ENCODE peak calls at places on chromosomes 7 and 10, in four cellular contexts. A, E, Z and B are unnamed samples.

GRCh38 chr10:119362122-119362521 is 154.8 kb downstream of the GRK5 start:
- DNase-seq in A (no peak), E (no peak), Z (no peak), B (no peak)

GRCh38 chr7:1632916-1633785 is 36.9 kb upstream of the ELFN1 start:
- DNase-seq in Z (no peak), A (no peak), E (no peak), B (no peak)

GRCh38 chr7:142808802-142809583 is 38.2 kb downstream of the PRSS2 start:
- DNase-seq in A (peak), Z (peak), E (peak), B (no peak)

GRCh38 chr7:149883452-149883861 is 9.7 kb downstream of the ATP6V0E2 start:
- DNase-seq in Z (peak), E (peak), A (peak), B (no peak)

GRCh38 chr10:23172846-23173548 is 19.1 kb upstream of the PTF1A start:
- DNase-seq in Z (no peak), A (no peak), E (no peak), B (no peak)

GRCh38 chr10:15369642-15370211 is 1.4 kb downstream of the FAM171A1 start:
- DNase-seq in E (no peak), A (no peak), Z (peak), B (no peak)

GRCh38 chr7:99500637-99501009 is 542 bp upstream of the ZNF394 start:
- DNase-seq in Z (no peak), A (no peak), E (no peak), B (no peak)

GRCh38 chr7:48421357-48421756 is 250.1 kb downstream of the ABCA13 start:
- DNase-seq in E (peak), A (no peak), Z (no peak), B (no peak)

GRCh38 chr7:124152859-124153692 is 120.2 kb upstream of the TMEM229A start:
- DNase-seq in Z (peak), A (no peak), E (peak), B (no peak)

GRCh38 chr10:60003709-60004191 is 97.4 kb upstream of the CCDC6 start:
- DNase-seq in A (no peak), Z (no peak), E (no peak), B (no peak)

GRCh38 chr10:4981722-4982471 is 18.7 kb downstream of the AKR1C1 start:
- DNase-seq in A (peak), Z (peak), E (peak), B (no peak)

GRCh38 chr10:32332299-32332750 is 14.6 kb downstream of the EPC1 start:
- DNase-seq in A (no peak), E (peak), Z (no peak), B (no peak)

GRCh38 chr7:151460474-151460855 is 20.5 kb upstream of the CRYGN start:
- DNase-seq in E (no peak), Z (peak), A (no peak), B (no peak)

GRCh38 chr10:118723467-118723866 is 31.3 kb downstream of the CACUL1 start:
- DNase-seq in Z (peak), A (no peak), E (peak), B (no peak)

GRCh38 chr7:1210321-1210978 is 22.2 kb upstream of the UNCX start:
- DNase-seq in A (no peak), E (no peak), Z (no peak), B (no peak)

GRCh38 chr7:6600093-6600492 is 10.3 kb downstream of the INTS15 start:
- DNase-seq in A (no peak), Z (no peak), E (no peak), B (no peak)

GRCh38 chr7:7768977-7769376 is 50.6 kb upstream of the RPA3 start:
- DNase-seq in E (no peak), A (no peak), Z (no peak), B (no peak)

GRCh38 chr7:148819697-148820332 is 64.3 kb downstream of the EZH2 start:
- DNase-seq in A (no peak), Z (peak), E (peak), B (no peak)

GRCh38 chr7:115634633-115635032 is 395.9 kb downstream of the TFEC start:
- DNase-seq in Z (peak), A (no peak), E (no peak), B (no peak)

GRCh38 chr7:81484266-81484665 is 285.6 kb downstream of the HGF start:
- DNase-seq in Z (peak), A (no peak), E (peak), B (no peak)

GRCh38 chr7:7920056-7920455 is 48.5 kb upstream of the GLCCI1 start:
- DNase-seq in A (no peak), E (no peak), Z (no peak), B (no peak)

GRCh38 chr10:10914129-10914528 is 103.5 kb upstream of the CELF2 start:
- DNase-seq in Z (no peak), A (no peak), E (no peak), B (no peak)

GRCh38 chr10:24418532-24418931 is 209.6 kb downstream of the KIAA1217 start:
- DNase-seq in A (no peak), E (no peak), Z (peak), B (no peak)

GRCh38 chr10:58081353-58081752 is 186.3 kb downstream of the IPMK start:
- DNase-seq in E (no peak), Z (no peak), A (no peak), B (no peak)

GRCh38 chr10:127207081-127207480 is 10.7 kb upstream of the INSYN2A start:
- DNase-seq in Z (peak), E (no peak), A (no peak), B (no peak)

GRCh38 chr7:13794581-13794980 is 194.9 kb downstream of the ETV1 start:
- DNase-seq in Z (peak), A (no peak), E (no peak), B (no peak)

GRCh38 chr10:84540617-84541288 is 212.4 kb downstream of the CCSER2 start:
- DNase-seq in E (peak), A (peak), Z (peak), B (no peak)

GRCh38 chr7:92699560-92699959 is 109.4 kb upstream of the FAM133B start:
- DNase-seq in A (no peak), Z (peak), E (peak), B (no peak)

GRCh38 chr10:13956826-13957225 is 370.1 kb downstream of the PRPF18 start:
- DNase-seq in Z (peak), A (no peak), E (peak), B (no peak)

GRCh38 chr10:132697568-132698200 is 88.3 kb downstream of the NKX6-2 start:
- DNase-seq in Z (no peak), A (no peak), E (peak), B (no peak)

GRCh38 chr10:131514454-131514853 is 202.9 kb upstream of the TCERG1L start:
- DNase-seq in A (peak), E (no peak), Z (peak), B (no peak)

GRCh38 chr10:33459597-33459996 is 125.1 kb upstream of the NRP1 start:
- DNase-seq in A (no peak), Z (peak), E (peak), B (no peak)

GRCh38 chr7:128168667-128169210 is 72.3 kb upstream of the LEP start:
- DNase-seq in E (no peak), Z (peak), A (peak), B (no peak)

GRCh38 chr10:89414879-89415821 is 782 bp downstream of the IFIT5 start:
- DNase-seq in Z (peak), E (peak), A (no peak), B (no peak)

GRCh38 chr10:14466256-14466655 is 135.5 kb upstream of the FRMD4A start:
- DNase-seq in Z (peak), E (peak), A (no peak), B (no peak)

GRCh38 chr7:66693331-66693730 is 47.2 kb upstream of the RABGEF1 start:
- DNase-seq in E (no peak), Z (no peak), A (no peak), B (no peak)

GRCh38 chr7:135353832-135354231 is 120.2 kb downstream of the STRA8 start:
- DNase-seq in E (no peak), A (no peak), Z (peak), B (no peak)

GRCh38 chr7:135352285-135352684 is 118.6 kb downstream of the STRA8 start:
- DNase-seq in A (no peak), E (no peak), Z (no peak), B (no peak)

GRCh38 chr7:135355377-135356048 is 121.9 kb downstream of the STRA8 start:
- DNase-seq in Z (no peak), E (no peak), A (no peak), B (no peak)

GRCh38 chr7:135349746-135350145 is 116.1 kb downstream of the STRA8 start:
- DNase-seq in A (no peak), E (peak), Z (peak), B (no peak)
- H3K4me3 ChIP-seq in A (no peak), E (no peak), Z (no peak), B (no peak)

GRCh38 chr10:129787557-129787956 is 176.5 kb downstream of the EBF3 start:
- DNase-seq in A (no peak), E (no peak), Z (no peak), B (no peak)
- H3K9ac ChIP-seq in A (no peak), E (no peak), Z (no peak), B (no peak)

GRCh38 chr7:108007762-108008161 is 4.8 kb upstream of the LAMB1 start:
- DNase-seq in E (no peak), A (no peak), Z (no peak), B (no peak)

GRCh38 chr7:108010377-108010776 is 7.4 kb upstream of the LAMB1 start:
- DNase-seq in A (no peak), E (no peak), Z (no peak), B (no peak)

GRCh38 chr7:108007280-108007679 is 4.3 kb upstream of the LAMB1 start:
- DNase-seq in E (no peak), Z (no peak), A (no peak), B (no peak)

GRCh38 chr7:108009873-108010272 is 6.9 kb upstream of the LAMB1 start:
- DNase-seq in E (no peak), Z (no peak), A (no peak), B (no peak)

DNA sequence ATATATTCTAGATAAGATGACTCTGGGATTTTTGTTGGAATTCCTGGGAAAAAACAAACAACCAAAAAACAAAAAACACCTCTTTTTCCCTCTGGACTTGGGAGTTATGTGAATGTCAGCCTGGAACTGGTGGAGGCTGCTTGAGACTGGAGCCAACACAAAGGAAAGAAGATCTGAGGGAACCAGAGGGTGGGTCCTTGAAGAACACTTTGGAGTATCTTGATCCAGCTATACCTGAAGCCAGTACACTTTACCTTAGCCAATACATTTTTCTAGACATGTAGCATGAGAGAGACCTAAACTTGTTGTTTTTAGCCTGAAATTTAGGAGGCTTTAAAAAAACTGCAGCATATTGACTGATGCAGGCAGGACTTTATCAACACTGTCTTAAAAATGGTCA is 5.9 kb upstream of the LAMB1 start:
- DNase-seq in A (no peak), E (no peak), Z (no peak), B (no peak)
- H3K4me3 ChIP-seq in A (no peak), E (no peak), Z (no peak), B (no peak)

DNA sequence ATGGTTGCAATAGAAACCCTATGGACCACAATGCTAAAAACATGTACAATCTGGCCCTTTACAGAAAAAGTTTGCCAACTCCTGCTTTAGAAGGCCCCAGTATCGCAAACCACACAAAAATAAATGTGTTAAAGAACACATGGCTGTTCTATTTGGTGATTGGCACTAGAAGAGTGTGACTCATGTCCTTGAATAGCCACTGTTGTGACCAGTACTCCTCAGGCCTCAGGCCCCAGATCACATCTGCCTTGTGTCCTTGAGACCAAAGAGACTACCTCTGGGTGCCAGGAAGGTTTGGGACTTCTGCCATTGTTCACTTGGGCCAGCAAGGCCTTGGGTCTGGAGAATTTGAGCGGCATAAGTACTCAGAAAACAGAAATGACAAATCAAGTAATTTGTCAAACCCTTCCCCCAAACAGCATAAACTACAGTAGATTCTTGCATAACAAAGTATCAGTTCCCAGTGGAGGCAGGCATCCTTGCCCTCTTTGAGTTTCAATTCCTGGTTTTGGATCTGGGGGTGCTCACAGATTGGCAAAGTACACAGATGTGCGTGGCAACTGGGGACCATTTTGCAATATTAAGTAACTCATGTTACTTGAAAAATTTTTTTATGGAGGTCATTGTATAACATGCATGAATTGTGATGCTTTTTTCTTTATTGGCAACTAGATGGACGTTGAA is 50.2 kb downstream of the MTURN start:
- DNase-seq in E (no peak), Z (no peak), A (no peak), B (no peak)
- H3K9ac ChIP-seq in E (no peak), Z (no peak), A (no peak), B (no peak)

GRCh38 chr10:69367469-69367868 is 49.2 kb downstream of the TACR2 start:
- DNase-seq in Z (no peak), E (no peak), A (no peak), B (no peak)
- H3K4me3 ChIP-seq in Z (no peak), E (no peak), A (no peak), B (no peak)

GRCh38 chr10:126073606-126074005 is 177.2 kb downstream of the FANK1 start:
- DNase-seq in A (no peak), E (peak), Z (peak), B (no peak)

GRCh38 chr10:126070815-126071214 is 174.5 kb downstream of the FANK1 start:
- DNase-seq in A (no peak), Z (no peak), E (no peak), B (no peak)

GRCh38 chr10:126080303-126080825 is 184.0 kb downstream of the FANK1 start:
- DNase-seq in A (no peak), Z (no peak), E (no peak), B (no peak)

GRCh38 chr10:126080879-126081331 is 184.5 kb downstream of the FANK1 start:
- DNase-seq in A (no peak), Z (peak), E (peak), B (no peak)

DNA sequence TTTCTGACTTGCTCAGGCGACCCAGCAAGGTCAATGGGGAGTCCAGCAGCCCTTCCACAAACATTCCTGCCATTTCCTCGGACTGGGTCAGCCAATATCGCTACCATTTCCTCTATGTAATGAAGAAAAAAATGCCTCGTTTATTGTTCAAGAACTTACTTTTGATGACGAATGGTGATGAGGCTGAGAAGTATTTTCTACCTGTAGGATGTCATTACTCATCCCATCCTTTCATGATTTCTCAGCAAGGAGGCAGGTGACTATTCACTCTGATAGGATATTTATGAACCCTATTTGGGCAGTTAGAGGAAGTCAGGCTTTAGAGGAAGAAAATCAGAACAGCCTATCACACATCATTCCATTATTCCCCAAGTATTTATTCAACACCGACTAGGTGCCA is 178.6 kb downstream of the FANK1 start:
- DNase-seq in A (no peak), Z (no peak), E (no peak), B (no peak)
- H3K9ac ChIP-seq in A (no peak), Z (no peak), E (no peak), B (no peak)

GRCh38 chr10:115173915-115174443 is 80.8 kb downstream of the ATRNL1 start:
- DNase-seq in Z (no peak), E (no peak), A (no peak), B (no peak)
- H3K4me3 ChIP-seq in Z (no peak), E (no peak), A (no peak), B (no peak)

GRCh38 chr7:27182285-27182827 is 2.7 kb downstream of the HOXA11 start:
- DNase-seq in A (no peak), Z (no peak), E (no peak), B (no peak)

GRCh38 chr7:27182861-27183681 is 2.0 kb downstream of the HOXA11 start:
- DNase-seq in E (no peak), A (no peak), Z (peak), B (no peak)

GRCh38 chr7:27185013-27185707 is at the start of gene HOXA11:
- DNase-seq in Z (peak), E (peak), A (no peak), B (no peak)

GRCh38 chr7:27184342-27185012 is 555 bp downstream of the HOXA11 start:
- DNase-seq in E (peak), Z (peak), A (no peak), B (no peak)

DNA sequence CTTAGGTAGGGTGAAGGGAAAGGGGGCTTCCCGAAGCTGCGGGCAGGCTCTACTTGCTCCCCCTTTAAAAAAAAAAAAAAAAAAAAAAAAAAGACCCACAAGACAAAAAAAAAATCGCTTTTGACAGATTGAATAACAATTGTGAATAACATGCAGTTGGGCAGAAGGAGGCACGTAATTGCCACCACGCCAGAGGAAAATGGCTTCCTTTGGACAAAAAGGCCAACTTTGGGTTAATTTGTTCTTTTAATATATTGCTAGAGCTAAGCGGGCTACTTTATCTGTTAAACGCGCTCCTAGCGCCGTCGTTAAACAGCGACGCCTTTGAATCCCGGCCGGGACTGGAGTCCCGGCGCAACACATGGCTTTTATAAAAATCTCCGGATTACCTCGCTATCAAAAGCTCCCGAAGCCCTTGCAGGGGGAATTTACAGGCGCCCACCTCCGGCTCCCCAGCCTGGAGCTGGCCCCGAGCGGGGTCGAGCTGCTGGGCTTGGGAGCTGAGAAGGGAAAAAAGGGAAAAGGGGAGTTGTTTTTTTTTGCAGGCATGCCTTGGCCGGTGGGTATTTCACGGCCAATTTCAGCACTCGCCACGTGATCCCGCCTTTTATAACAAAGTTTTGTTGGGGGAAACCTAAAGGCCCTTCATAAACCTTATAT is 1.2 kb downstream of the HOXA11 start:
- DNase-seq in Z (peak), A (no peak), E (no peak), B (no peak)
- H3K9ac ChIP-seq in Z (peak), A (no peak), E (no peak), B (peak)

DNA sequence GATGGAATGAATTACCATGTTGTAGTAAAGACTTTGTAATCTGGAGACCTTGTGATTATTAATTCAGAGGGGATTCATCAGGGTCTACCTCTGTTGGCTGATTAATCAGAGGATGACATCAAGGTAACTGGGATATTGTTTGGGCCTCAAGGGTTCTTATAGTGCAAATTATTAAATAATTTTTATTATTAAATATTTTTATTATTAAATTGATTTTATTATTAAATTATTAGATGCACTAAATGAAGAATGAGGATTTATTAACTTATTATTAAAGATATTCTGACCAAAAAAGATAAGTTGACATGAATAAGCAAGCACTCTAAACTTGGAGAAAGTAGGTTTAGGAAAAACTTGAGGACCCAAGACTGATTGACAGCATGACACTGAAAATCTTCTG is 661.7 kb downstream of the NRG3 start:
- DNase-seq in A (no peak), Z (no peak), E (no peak), B (no peak)
- H3K4me3 ChIP-seq in A (no peak), Z (no peak), E (no peak), B (no peak)